ENCODE peak calls at places on chromosomes 6 and 20, in four cellular contexts. G, Q, V and S are unnamed samples.

GRCh38 chr6:111642463-111643158 is 36.9 kb upstream of the TRAF3IP2 start:
- DNase-seq in G (peak), Q (no peak), V (peak), S (no peak)

GRCh38 chr20:39070484-39071231 is 108.5 kb downstream of the DHX35 start:
- DNase-seq in G (peak), Q (peak), V (no peak), S (no peak)

GRCh38 chr20:48722002-48722731 is 105.6 kb downstream of the PREX1 start:
- DNase-seq in G (peak), Q (no peak), V (no peak), S (peak)

GRCh38 chr6:148868901-148869300 is 122.1 kb downstream of the UST start:
- DNase-seq in G (no peak), Q (no peak), V (no peak), S (no peak)

GRCh38 chr20:23242556-23243180 is 107.9 kb upstream of the NXT1 start:
- DNase-seq in G (no peak), Q (no peak), V (no peak), S (no peak)

GRCh38 chr20:62344782-62345181 is 22.3 kb downstream of the LAMA5 start:
- DNase-seq in G (no peak), Q (no peak), V (no peak), S (no peak)

GRCh38 chr20:16283307-16283706 is 289.9 kb downstream of the KIF16B start:
- DNase-seq in G (no peak), Q (no peak), V (no peak), S (no peak)

GRCh38 chr6:111602481-111603404 is 2.9 kb downstream of the TRAF3IP2 start:
- DNase-seq in G (peak), Q (no peak), V (no peak), S (no peak)

GRCh38 chr20:21360686-21361085 is 36.6 kb downstream of the NKX2-4 start:
- DNase-seq in G (no peak), Q (no peak), V (no peak), S (no peak)

GRCh38 chr20:21008951-21009350 is 97.2 kb downstream of the LINC00237 start:
- DNase-seq in G (no peak), Q (no peak), V (no peak), S (no peak)

GRCh38 chr6:154951400-154952200 is 43.5 kb upstream of the TIAM2 start:
- DNase-seq in G (no peak), Q (no peak), V (peak), S (peak)

GRCh38 chr6:13517116-13517515 is 29.7 kb upstream of the GFOD1 start:
- DNase-seq in G (peak), Q (no peak), V (no peak), S (no peak)

GRCh38 chr20:18513208-18513607 is 5.5 kb downstream of the SEC23B start:
- DNase-seq in G (no peak), Q (no peak), V (no peak), S (no peak)

GRCh38 chr6:111925296-111925695 is 52.0 kb upstream of the FYN start:
- DNase-seq in G (peak), Q (no peak), V (no peak), S (no peak)

GRCh38 chr20:15061955-15062354 is 724.5 kb upstream of the FLRT3 start:
- DNase-seq in G (no peak), Q (no peak), V (no peak), S (no peak)

GRCh38 chr6:169700296-169700695 is 1.5 kb downstream of the WDR27 start:
- DNase-seq in G (peak), Q (no peak), V (no peak), S (no peak)

GRCh38 chr6:169701953-169702639 is at the start of the genes C6orf120 and WDR27:
- DNase-seq in G (peak), Q (peak), V (peak), S (peak)

GRCh38 chr6:169701218-169701952 is 444 bp downstream of the WDR27 start:
- DNase-seq in G (no peak), Q (no peak), V (no peak), S (no peak)

GRCh38 chr6:169707772-169708171 is 5.8 kb downstream of the C6orf120 start:
- DNase-seq in G (no peak), Q (no peak), V (no peak), S (no peak)

GRCh38 chr6:169702640-169703246 is 817 bp downstream of the C6orf120 start:
- DNase-seq in G (no peak), Q (no peak), V (no peak), S (peak)
- TF ChIP-seq CTCF in G (no peak), Q (no peak), V (no peak), S (no peak)

GRCh38 chr6:1393641-1394283 is 4.4 kb downstream of the FOXF2 start:
- DNase-seq in G (no peak), Q (no peak), V (no peak), S (no peak)
- H3K4me3 ChIP-seq in G (no peak), Q (no peak), V (no peak), S (no peak)

DNA sequence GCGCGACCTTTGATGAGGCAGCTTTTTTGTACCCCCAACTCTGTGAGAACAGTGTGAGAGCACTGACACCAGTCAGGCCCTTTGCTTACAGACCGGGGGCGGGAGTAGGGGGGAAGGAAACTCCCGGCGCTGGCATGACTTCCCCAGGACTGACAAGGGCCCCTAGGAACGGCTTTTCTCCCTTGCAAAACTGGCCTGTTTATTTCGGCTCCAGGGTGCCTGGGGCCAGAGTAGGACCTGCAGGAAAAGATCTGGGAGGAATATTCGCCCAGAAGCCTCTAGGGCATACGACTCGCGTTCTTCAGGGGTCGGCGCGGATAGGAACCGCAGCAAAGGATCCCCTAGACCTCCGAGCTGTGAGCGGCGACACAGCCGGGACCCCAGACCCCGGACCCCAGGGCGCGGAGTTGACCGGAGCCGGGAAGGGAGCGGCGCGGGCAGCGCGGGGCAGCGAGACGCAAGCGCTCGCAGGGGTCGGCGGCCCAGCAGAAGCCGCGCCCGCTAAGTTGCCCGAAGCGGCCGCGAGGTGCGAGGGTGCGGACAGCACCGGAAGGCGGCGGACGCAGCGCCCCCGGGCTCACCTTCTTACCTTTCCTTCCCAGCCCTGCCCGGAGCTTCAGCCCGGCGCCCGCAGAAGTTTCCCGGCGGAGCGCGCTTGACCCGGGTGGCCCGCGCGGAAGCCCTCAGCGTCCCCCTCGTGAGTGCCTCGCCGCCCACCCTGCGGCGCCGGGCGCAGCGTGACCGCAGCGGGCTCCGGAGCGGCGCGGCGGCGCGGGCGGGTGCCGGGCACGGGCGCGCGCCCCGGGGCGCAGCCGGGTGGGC is at the start of gene POPDC3:
- DNase-seq in G (peak), Q (no peak), V (no peak), S (peak)
- TF ChIP-seq CTCF in G (peak), Q (peak), V (no peak), S (no peak)

GRCh38 chr6:129032602-129033001 is 149.7 kb downstream of the LAMA2 start:
- DNase-seq in G (peak), Q (no peak), V (no peak), S (no peak)

GRCh38 chr6:129029778-129030177 is 146.8 kb downstream of the LAMA2 start:
- DNase-seq in G (no peak), Q (no peak), V (no peak), S (no peak)

GRCh38 chr6:129031051-129031599 is 148.2 kb downstream of the LAMA2 start:
- DNase-seq in G (peak), Q (peak), V (no peak), S (no peak)

GRCh38 chr6:129033173-129033572 is 150.2 kb downstream of the LAMA2 start:
- DNase-seq in G (no peak), Q (no peak), V (no peak), S (no peak)

DNA sequence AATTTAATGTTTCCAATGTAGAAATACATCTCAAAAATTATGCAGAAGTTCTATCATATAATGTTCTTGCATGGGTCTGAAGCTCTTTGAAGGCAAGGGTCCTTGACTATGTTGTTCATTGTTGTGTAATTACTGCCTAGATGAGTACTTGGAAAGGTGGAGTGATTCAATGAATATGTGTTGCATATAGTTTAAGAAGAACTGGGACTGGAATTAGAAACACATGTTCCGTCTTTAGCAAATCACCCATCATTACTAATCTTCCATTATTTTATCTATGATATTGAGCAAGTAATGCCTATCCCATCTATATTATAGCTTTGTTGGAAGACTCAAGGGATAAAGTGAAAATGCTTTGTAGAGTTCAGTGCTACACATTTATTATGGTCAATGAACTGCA is 147.3 kb downstream of the LAMA2 start:
- DNase-seq in G (no peak), Q (no peak), V (no peak), S (no peak)
- H3K4me3 ChIP-seq in G (no peak), Q (no peak), V (no peak), S (no peak)

DNA sequence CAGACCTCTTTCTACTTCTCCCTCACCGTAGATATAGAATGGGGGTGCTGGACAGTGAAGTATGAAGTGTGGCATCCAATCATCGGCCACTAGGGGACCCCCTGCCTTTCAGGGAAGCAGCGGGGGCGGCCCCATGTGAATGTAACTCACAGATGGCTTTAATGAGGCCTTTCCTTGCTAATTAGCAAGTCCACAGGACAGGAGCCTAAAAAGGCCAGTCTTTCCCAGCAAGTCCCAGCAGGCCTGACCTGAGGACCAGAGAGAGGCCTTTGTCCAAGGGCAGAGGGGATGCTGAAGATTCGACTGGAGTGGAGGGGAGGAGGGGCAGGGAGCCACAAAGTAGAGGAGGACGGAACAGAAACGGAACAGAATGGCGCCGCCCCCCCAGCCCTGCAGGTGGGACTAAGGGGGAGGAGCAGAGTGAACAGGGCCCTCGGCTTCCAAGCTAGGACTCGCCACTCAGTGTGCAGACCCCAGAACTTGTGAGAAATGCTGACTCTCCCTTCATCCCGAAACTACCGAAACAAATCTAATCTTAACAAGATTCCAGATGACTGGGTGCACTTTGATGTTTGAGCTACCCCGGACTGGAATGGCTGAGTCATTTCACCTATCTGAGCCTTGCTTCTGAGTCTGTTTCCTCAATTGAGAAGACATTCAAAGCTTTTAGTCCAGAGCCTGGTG is 5.8 kb downstream of the C6orf132 start:
- DNase-seq in G (peak), Q (no peak), V (peak), S (peak)
- TF ChIP-seq CTCF in G (peak), Q (peak), V (peak), S (peak)

GRCh38 chr6:35425284-35425683 is 26.9 kb upstream of the FANCE start:
- DNase-seq in G (peak), Q (peak), V (no peak), S (no peak)

GRCh38 chr6:35419431-35419830 is 32.7 kb upstream of the FANCE start:
- DNase-seq in G (peak), Q (peak), V (no peak), S (no peak)

GRCh38 chr6:35417979-35418661 is 34.0 kb upstream of the FANCE start:
- DNase-seq in G (no peak), Q (no peak), V (no peak), S (no peak)

GRCh38 chr6:35415065-35415880 is 36.9 kb upstream of the FANCE start:
- DNase-seq in G (peak), Q (peak), V (no peak), S (no peak)

DNA sequence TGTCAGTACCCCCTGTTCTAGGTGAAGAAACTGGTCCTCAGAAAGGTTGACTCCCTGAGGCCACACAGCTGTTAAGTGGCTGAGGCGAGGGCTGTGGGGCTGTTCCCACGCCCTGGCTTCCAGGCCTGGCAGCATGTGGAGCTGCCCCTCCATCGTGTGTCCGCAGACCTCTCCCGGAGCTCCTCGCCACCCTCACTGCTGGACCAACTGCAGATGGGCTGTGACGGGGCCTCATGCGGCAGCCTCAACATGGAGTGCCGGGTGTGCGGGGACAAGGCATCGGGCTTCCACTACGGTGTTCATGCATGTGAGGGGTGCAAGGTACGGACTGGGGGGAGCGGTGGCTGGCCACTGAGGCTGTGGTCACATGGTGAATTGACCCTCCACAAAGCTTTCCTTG is 32.2 kb upstream of the FANCE start:
- DNase-seq in G (no peak), Q (no peak), V (no peak), S (no peak)
- H3K4me3 ChIP-seq in G (no peak), Q (no peak), V (no peak), S (no peak)

GRCh38 chr20:32155017-32155965 is 45.8 kb downstream of the TM9SF4 start:
- DNase-seq in G (peak), Q (peak), V (peak), S (no peak)
- TF ChIP-seq CTCF in G (peak), Q (peak), V (peak), S (peak)

DNA sequence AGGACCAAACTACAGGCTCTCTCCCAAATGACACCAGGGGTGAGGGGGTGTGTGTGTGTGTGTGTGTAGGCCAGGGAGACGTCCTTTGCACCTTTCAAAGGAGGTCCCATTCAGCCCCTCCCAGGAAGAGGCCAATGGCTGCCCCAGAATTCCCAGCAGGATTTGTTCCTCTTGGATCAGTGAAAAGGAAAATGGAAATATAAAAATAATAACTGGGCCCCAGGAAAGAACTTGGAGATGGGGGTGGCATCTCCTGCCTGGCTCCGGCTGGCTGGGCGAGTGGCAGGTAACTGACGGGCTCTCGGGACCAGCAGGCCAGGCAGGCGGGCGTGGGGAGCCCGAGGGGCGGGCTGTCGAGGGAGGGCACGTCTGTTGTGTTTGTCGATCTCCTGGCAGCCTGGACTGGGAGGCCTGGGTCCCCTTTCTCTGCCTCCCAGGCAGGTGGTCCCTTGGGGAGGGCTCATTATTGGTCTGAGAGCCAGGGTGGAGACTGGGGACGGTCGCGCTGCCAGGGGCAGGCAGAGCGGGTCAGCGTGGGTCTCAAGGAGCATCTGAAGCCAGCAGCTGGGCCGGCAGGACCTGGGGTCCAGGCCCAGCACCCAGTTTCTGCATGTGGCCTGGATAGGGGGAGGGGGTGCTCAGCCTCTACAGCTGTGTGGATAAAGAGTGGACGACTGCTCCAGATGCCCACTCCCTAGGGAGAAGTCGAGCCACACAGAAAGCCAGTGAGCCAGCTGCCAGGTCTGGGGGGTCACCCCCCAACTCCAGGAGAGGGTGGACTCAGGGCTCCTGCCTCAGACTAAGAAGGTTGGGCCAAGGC is 3.1 kb downstream of the NOL4L start:
- DNase-seq in G (no peak), Q (no peak), V (no peak), S (no peak)
- H3K4me3 ChIP-seq in G (no peak), Q (no peak), V (peak), S (no peak)